ENCODE peak calls at places on chromosomes 6 and 20, in five cellular contexts. J, A, H, R and C are unnamed samples.

GRCh38 chr6:48388045-48388444 is 277.0 kb upstream of the PTCHD4 start:
- DNase-seq in R (no peak), J (no peak), A (no peak), H (no peak), C (no peak)

GRCh38 chr6:129744201-129744879 is 34.4 kb upstream of the ARHGAP18 start:
- DNase-seq in J (no peak), A (no peak), R (peak), H (no peak), C (peak)

GRCh38 chr6:170067923-170068360 is 222.9 kb downstream of the DLL1 start:
- DNase-seq in A (no peak), R (no peak), J (peak), H (no peak), C (no peak)

GRCh38 chr6:64224819-64225218 is 589.2 kb downstream of the PHF3 start:
- DNase-seq in H (no peak), J (no peak), A (no peak), R (no peak), C (peak)

GRCh38 chr20:57467742-57468141 is 57.2 kb downstream of the CTCFL start:
- DNase-seq in J (no peak), A (no peak), R (no peak), H (no peak), C (no peak)

GRCh38 chr6:79427721-79428120 is 109.5 kb downstream of the LCA5 start:
- DNase-seq in R (no peak), H (no peak), A (no peak), J (no peak), C (no peak)

GRCh38 chr6:119112856-119113530 is 34.5 kb upstream of the FAM184A start:
- DNase-seq in J (peak), H (no peak), A (no peak), R (no peak), C (no peak)

GRCh38 chr6:48233063-48233462 is 122.1 kb upstream of the PTCHD4 start:
- DNase-seq in A (no peak), J (no peak), H (no peak), R (no peak), C (no peak)

GRCh38 chr6:161257778-161258457 is 15.9 kb downstream of the AGPAT4 start:
- DNase-seq in R (peak), H (no peak), J (peak), A (no peak), C (peak)

GRCh38 chr20:41956316-41957050 is 338.3 kb upstream of the CHD6 start:
- DNase-seq in R (peak), H (peak), J (no peak), A (no peak), C (no peak)

GRCh38 chr6:16473184-16473907 is 235.0 kb downstream of the GMPR start:
- DNase-seq in H (peak), R (no peak), J (no peak), A (no peak), C (no peak)

GRCh38 chr6:113813207-113813606 is 43.9 kb upstream of the MARCKS start:
- DNase-seq in R (peak), H (no peak), J (no peak), A (no peak), C (peak)

GRCh38 chr6:112286010-112286409 is 31.6 kb upstream of the LAMA4 start:
- DNase-seq in J (no peak), R (no peak), H (peak), A (no peak), C (no peak)